ENCODE peak calls at places on chromosomes 16 and 17, in four cellular contexts. One of them, this sample, is unnamed.

GRCh38 chr16:86708431-86708830 is 130.1 kb downstream of the FOXL1 start:
- DNase-seq in activated CD8-positive, alpha-beta T cell treated with anti-CD3 and anti-CD28 coated beads, Interleukin-2, amount 10 ng/mL, durations not matched to agents 7 days and 5 days: no peak
- DNase-seq in stimulated activated CD4-positive, alpha-beta T cell treated with anti-CD3 and anti-CD28 coated beads, Interleukin-2, amount 100 ng/mL, for 48 hours: no peak
- DNase-seq in heart right ventricle: no peak
- DNase-seq in this sample: no peak

GRCh38 chr16:50326835-50327465 is 41.8 kb downstream of the BRD7 start:
- DNase-seq in stimulated activated CD4-positive, alpha-beta T cell treated with anti-CD3 and anti-CD28 coated beads, Interleukin-2, amount 100 ng/mL, for 48 hours: peak
- DNase-seq in activated CD8-positive, alpha-beta T cell treated with anti-CD3 and anti-CD28 coated beads, Interleukin-2, amount 10 ng/mL, durations not matched to agents 7 days and 5 days: peak
- DNase-seq in heart right ventricle: no peak
- DNase-seq in this sample: peak

GRCh38 chr17:57944796-57945362 is 10.3 kb downstream of the CUEDC1 start:
- DNase-seq in stimulated activated CD4-positive, alpha-beta T cell treated with anti-CD3 and anti-CD28 coated beads, Interleukin-2, amount 100 ng/mL, for 48 hours: no peak
- DNase-seq in activated CD8-positive, alpha-beta T cell treated with anti-CD3 and anti-CD28 coated beads, Interleukin-2, amount 10 ng/mL, durations not matched to agents 7 days and 5 days: no peak
- DNase-seq in heart right ventricle: no peak
- DNase-seq in this sample: no peak

GRCh38 chr16:87780385-87780989 is 14.7 kb upstream of the KLHDC4 start:
- DNase-seq in stimulated activated CD4-positive, alpha-beta T cell treated with anti-CD3 and anti-CD28 coated beads, Interleukin-2, amount 100 ng/mL, for 48 hours: peak
- DNase-seq in activated CD8-positive, alpha-beta T cell treated with anti-CD3 and anti-CD28 coated beads, Interleukin-2, amount 10 ng/mL, durations not matched to agents 7 days and 5 days: peak
- DNase-seq in heart right ventricle: no peak
- DNase-seq in this sample: peak

GRCh38 chr17:57243171-57243622 is 13.1 kb upstream of the MSI2 start:
- DNase-seq in heart right ventricle: peak
- DNase-seq in activated CD8-positive, alpha-beta T cell treated with anti-CD3 and anti-CD28 coated beads, Interleukin-2, amount 10 ng/mL, durations not matched to agents 7 days and 5 days: peak
- DNase-seq in stimulated activated CD4-positive, alpha-beta T cell treated with anti-CD3 and anti-CD28 coated beads, Interleukin-2, amount 100 ng/mL, for 48 hours: peak
- DNase-seq in this sample: peak

GRCh38 chr17:63314766-63315165 is 131.3 kb downstream of the CYB561 start:
- DNase-seq in heart right ventricle: no peak
- DNase-seq in activated CD8-positive, alpha-beta T cell treated with anti-CD3 and anti-CD28 coated beads, Interleukin-2, amount 10 ng/mL, durations not matched to agents 7 days and 5 days: no peak
- DNase-seq in stimulated activated CD4-positive, alpha-beta T cell treated with anti-CD3 and anti-CD28 coated beads, Interleukin-2, amount 100 ng/mL, for 48 hours: no peak
- DNase-seq in this sample: no peak

GRCh38 chr17:7969434-7969833 is 33.0 kb upstream of the GUCY2D start:
- DNase-seq in activated CD8-positive, alpha-beta T cell treated with anti-CD3 and anti-CD28 coated beads, Interleukin-2, amount 10 ng/mL, durations not matched to agents 7 days and 5 days: no peak
- DNase-seq in heart right ventricle: no peak
- DNase-seq in stimulated activated CD4-positive, alpha-beta T cell treated with anti-CD3 and anti-CD28 coated beads, Interleukin-2, amount 100 ng/mL, for 48 hours: no peak
- DNase-seq in this sample: no peak

GRCh38 chr16:77949445-77949844 is 72.9 kb upstream of the CLEC3A start:
- DNase-seq in stimulated activated CD4-positive, alpha-beta T cell treated with anti-CD3 and anti-CD28 coated beads, Interleukin-2, amount 100 ng/mL, for 48 hours: no peak
- DNase-seq in heart right ventricle: no peak
- DNase-seq in activated CD8-positive, alpha-beta T cell treated with anti-CD3 and anti-CD28 coated beads, Interleukin-2, amount 10 ng/mL, durations not matched to agents 7 days and 5 days: no peak
- DNase-seq in this sample: no peak

GRCh38 chr16:74738134-74738541 is 36.5 kb downstream of the FA2H start:
- DNase-seq in heart right ventricle: no peak
- DNase-seq in activated CD8-positive, alpha-beta T cell treated with anti-CD3 and anti-CD28 coated beads, Interleukin-2, amount 10 ng/mL, durations not matched to agents 7 days and 5 days: no peak
- DNase-seq in stimulated activated CD4-positive, alpha-beta T cell treated with anti-CD3 and anti-CD28 coated beads, Interleukin-2, amount 100 ng/mL, for 48 hours: no peak
- DNase-seq in this sample: no peak

GRCh38 chr16:1308036-1308976 is 1.1 kb upstream of the UBE2I start:
- DNase-seq in stimulated activated CD4-positive, alpha-beta T cell treated with anti-CD3 and anti-CD28 coated beads, Interleukin-2, amount 100 ng/mL, for 48 hours: no peak
- DNase-seq in activated CD8-positive, alpha-beta T cell treated with anti-CD3 and anti-CD28 coated beads, Interleukin-2, amount 10 ng/mL, durations not matched to agents 7 days and 5 days: no peak
- DNase-seq in heart right ventricle: no peak
- DNase-seq in this sample: peak

GRCh38 chr16:3401719-3402397 is 843 bp downstream of the ZNF174 start:
- DNase-seq in activated CD8-positive, alpha-beta T cell treated with anti-CD3 and anti-CD28 coated beads, Interleukin-2, amount 10 ng/mL, durations not matched to agents 7 days and 5 days: no peak
- DNase-seq in stimulated activated CD4-positive, alpha-beta T cell treated with anti-CD3 and anti-CD28 coated beads, Interleukin-2, amount 100 ng/mL, for 48 hours: no peak
- DNase-seq in heart right ventricle: no peak
- DNase-seq in this sample: peak